ENCODE peak calls at places on chromosomes 2 and 18, in six cellular contexts. One of them, this sample, is unnamed.

GRCh38 chr2:150309681-150310080 is 177.8 kb downstream of the RND3 start:
- DNase-seq in IMR-90: peak; percentile 33
- DNase-seq in neuronal stem cell: no peak
- DNase-seq in mesenchymal stem cell: peak; percentile 34
- DNase-seq in H1: no peak
- DNase-seq in H9: no peak
- DNase-seq in this sample: no peak

GRCh38 chr2:50691518-50691917 is 340.4 kb downstream of the NRXN1 start:
- DNase-seq in IMR-90: no peak
- DNase-seq in neuronal stem cell: peak; percentile 36
- DNase-seq in mesenchymal stem cell: no peak
- DNase-seq in H1: no peak
- DNase-seq in H9: no peak
- DNase-seq in this sample: no peak

GRCh38 chr18:78927616-78928015 is 52.0 kb upstream of the SALL3 start:
- DNase-seq in IMR-90: no peak
- DNase-seq in neuronal stem cell: no peak
- DNase-seq in mesenchymal stem cell: no peak
- DNase-seq in H1: no peak
- DNase-seq in H9: no peak
- DNase-seq in this sample: no peak

GRCh38 chr2:147632193-147632592 is 212.6 kb upstream of the ACVR2A start:
- DNase-seq in IMR-90: no peak
- DNase-seq in neuronal stem cell: no peak
- DNase-seq in mesenchymal stem cell: no peak
- DNase-seq in H1: no peak
- DNase-seq in H9: no peak
- DNase-seq in this sample: no peak

GRCh38 chr2:28423856-28424605 is 31.4 kb downstream of the FOSL2 start:
- DNase-seq in IMR-90: peak; percentile 44
- DNase-seq in neuronal stem cell: no peak
- DNase-seq in mesenchymal stem cell: no peak
- DNase-seq in H1: no peak
- DNase-seq in H9: no peak
- DNase-seq in this sample: peak; percentile 25

GRCh38 chr2:24730481-24730880 is 62.7 kb downstream of the PTRHD1 start:
- DNase-seq in IMR-90: peak; percentile 75
- DNase-seq in neuronal stem cell: no peak
- DNase-seq in mesenchymal stem cell: peak; percentile 77
- DNase-seq in H1: no peak
- DNase-seq in H9: no peak
- DNase-seq in this sample: no peak

GRCh38 chr2:231663458-231664290 is 44.7 kb upstream of the PTMA start:
- DNase-seq in IMR-90: no peak
- DNase-seq in neuronal stem cell: no peak
- DNase-seq in mesenchymal stem cell: no peak
- DNase-seq in H1: no peak
- DNase-seq in H9: peak; percentile 31
- DNase-seq in this sample: no peak

GRCh38 chr18:11950824-11951223 is 30.5 kb upstream of the IMPA2 start:
- DNase-seq in IMR-90: no peak
- DNase-seq in neuronal stem cell: no peak
- DNase-seq in mesenchymal stem cell: no peak
- DNase-seq in H1: no peak
- DNase-seq in H9: no peak
- DNase-seq in this sample: no peak

GRCh38 chr2:70115646-70116442 is 28.6 kb downstream of the PCBP1 start:
- DNase-seq in IMR-90: no peak
- DNase-seq in neuronal stem cell: no peak
- DNase-seq in mesenchymal stem cell: no peak
- DNase-seq in H1: no peak
- DNase-seq in H9: no peak
- DNase-seq in this sample: no peak

GRCh38 chr2:214126135-214126534 is 284.7 kb upstream of the VWC2L start:
- DNase-seq in IMR-90: peak; percentile 56
- DNase-seq in neuronal stem cell: no peak
- DNase-seq in mesenchymal stem cell: peak; percentile 65
- DNase-seq in H1: no peak
- DNase-seq in H9: no peak
- DNase-seq in this sample: no peak

GRCh38 chr2:202818321-202818720 is 53.2 kb downstream of the ICA1L start:
- DNase-seq in IMR-90: no peak
- DNase-seq in neuronal stem cell: no peak
- DNase-seq in mesenchymal stem cell: no peak
- DNase-seq in H1: no peak
- DNase-seq in H9: no peak
- DNase-seq in this sample: no peak

GRCh38 chr2:100142393-100142792 is at the start of gene AFF3:
- DNase-seq in IMR-90: no peak
- DNase-seq in neuronal stem cell: no peak
- DNase-seq in mesenchymal stem cell: no peak
- DNase-seq in H1: no peak
- DNase-seq in H9: no peak
- DNase-seq in this sample: no peak

GRCh38 chr18:33210575-33211189 is 229.8 kb downstream of the CCDC178 start:
- DNase-seq in IMR-90: peak; percentile 22
- DNase-seq in neuronal stem cell: no peak
- DNase-seq in mesenchymal stem cell: peak; percentile 46
- DNase-seq in H1: no peak
- DNase-seq in H9: peak; percentile 31
- DNase-seq in this sample: peak; percentile 45

GRCh38 chr2:85433511-85434089 is 15.1 kb downstream of the SH2D6 start:
- DNase-seq in IMR-90: peak; percentile 96
- DNase-seq in neuronal stem cell: no peak
- DNase-seq in mesenchymal stem cell: peak; percentile 85
- DNase-seq in H1: no peak
- DNase-seq in H9: no peak
- DNase-seq in this sample: no peak

GRCh38 chr2:236178921-236179652 is 10.9 kb upstream of the GBX2 start:
- DNase-seq in IMR-90: no peak
- DNase-seq in neuronal stem cell: peak; percentile 15
- DNase-seq in mesenchymal stem cell: peak; percentile 27
- DNase-seq in H1: no peak
- DNase-seq in H9: peak; percentile 57
- DNase-seq in this sample: no peak

GRCh38 chr2:19607931-19608762 is 249.7 kb upstream of the OSR1 start:
- DNase-seq in IMR-90: peak; percentile 93
- DNase-seq in neuronal stem cell: no peak
- DNase-seq in mesenchymal stem cell: peak; percentile 94
- DNase-seq in H1: no peak
- DNase-seq in H9: no peak
- DNase-seq in this sample: no peak

GRCh38 chr2:233428008-233428407 is 73.7 kb downstream of the DGKD start:
- DNase-seq in IMR-90: no peak
- DNase-seq in neuronal stem cell: no peak
- DNase-seq in mesenchymal stem cell: no peak
- DNase-seq in H1: no peak
- DNase-seq in H9: no peak
- DNase-seq in this sample: no peak

GRCh38 chr2:207446653-207447052 is 83.1 kb upstream of the CREB1 start:
- DNase-seq in IMR-90: no peak
- DNase-seq in neuronal stem cell: no peak
- DNase-seq in mesenchymal stem cell: no peak
- DNase-seq in H1: no peak
- DNase-seq in H9: no peak
- DNase-seq in this sample: no peak

GRCh38 chr2:207444756-207445155 is 85.0 kb upstream of the CREB1 start:
- DNase-seq in IMR-90: no peak
- DNase-seq in neuronal stem cell: no peak
- DNase-seq in mesenchymal stem cell: no peak
- DNase-seq in H1: no peak
- DNase-seq in H9: no peak
- DNase-seq in this sample: no peak

GRCh38 chr2:207449673-207450072 is 80.1 kb upstream of the CREB1 start:
- DNase-seq in IMR-90: no peak
- DNase-seq in neuronal stem cell: no peak
- DNase-seq in mesenchymal stem cell: no peak
- DNase-seq in H1: no peak
- DNase-seq in H9: no peak
- DNase-seq in this sample: no peak

GRCh38 chr2:207450186-207450585 is 79.6 kb upstream of the CREB1 start:
- DNase-seq in IMR-90: no peak
- DNase-seq in neuronal stem cell: no peak
- DNase-seq in mesenchymal stem cell: no peak
- DNase-seq in H1: no peak
- DNase-seq in H9: no peak
- DNase-seq in this sample: no peak

GRCh38 chr2:207448006-207448405 is 81.8 kb upstream of the CREB1 start:
- DNase-seq in IMR-90: no peak
- DNase-seq in neuronal stem cell: no peak
- DNase-seq in mesenchymal stem cell: no peak
- DNase-seq in H1: no peak
- DNase-seq in H9: no peak
- DNase-seq in this sample: no peak
- H2AFZ ChIP-seq in IMR-90: no peak overlapping the region
- H2AFZ ChIP-seq in neuronal stem cell: no peak overlapping the region
- H2AFZ ChIP-seq in mesenchymal stem cell: no peak overlapping the region
- H2AFZ ChIP-seq in H1: no peak overlapping the region
- H2AFZ ChIP-seq in H9: no peak overlapping the region
- H2AFZ ChIP-seq in this sample: no peak overlapping the region

GRCh38 chr18:73419531-73419930 is 551.7 kb upstream of the NETO1 start:
- DNase-seq in IMR-90: peak; percentile 62
- DNase-seq in neuronal stem cell: no peak
- DNase-seq in mesenchymal stem cell: no peak
- DNase-seq in H1: no peak
- DNase-seq in H9: no peak
- DNase-seq in this sample: no peak

DNA sequence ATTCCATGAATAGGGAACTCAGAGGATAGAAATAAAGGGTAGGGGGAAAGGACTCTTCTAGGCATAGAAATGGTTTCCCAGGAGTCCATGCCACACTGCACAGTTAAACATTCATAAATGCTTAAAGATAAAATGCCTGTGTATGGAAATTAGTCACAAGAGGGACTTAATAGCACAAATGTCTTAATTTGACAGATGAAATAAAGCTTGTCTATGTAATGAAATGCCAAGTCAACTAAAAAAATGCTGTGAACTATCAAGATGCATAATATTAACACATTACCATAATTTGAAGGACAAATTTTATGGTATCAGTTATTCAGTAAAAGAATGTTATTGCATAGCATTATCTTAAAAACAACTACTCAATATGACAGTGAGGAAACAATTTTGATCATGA is 553.2 kb upstream of the NETO1 start:
- DNase-seq in IMR-90: no peak
- DNase-seq in neuronal stem cell: no peak
- DNase-seq in mesenchymal stem cell: no peak
- DNase-seq in H1: no peak
- DNase-seq in H9: no peak
- DNase-seq in this sample: no peak
- H3K4me2 ChIP-seq in IMR-90: no peak overlapping the region
- H3K4me2 ChIP-seq in neuronal stem cell: no peak overlapping the region
- H3K4me2 ChIP-seq in mesenchymal stem cell: no peak overlapping the region
- H3K4me2 ChIP-seq in H1: no peak overlapping the region
- H3K4me2 ChIP-seq in H9: no peak overlapping the region
- H3K4me2 ChIP-seq in this sample: no peak overlapping the region

DNA sequence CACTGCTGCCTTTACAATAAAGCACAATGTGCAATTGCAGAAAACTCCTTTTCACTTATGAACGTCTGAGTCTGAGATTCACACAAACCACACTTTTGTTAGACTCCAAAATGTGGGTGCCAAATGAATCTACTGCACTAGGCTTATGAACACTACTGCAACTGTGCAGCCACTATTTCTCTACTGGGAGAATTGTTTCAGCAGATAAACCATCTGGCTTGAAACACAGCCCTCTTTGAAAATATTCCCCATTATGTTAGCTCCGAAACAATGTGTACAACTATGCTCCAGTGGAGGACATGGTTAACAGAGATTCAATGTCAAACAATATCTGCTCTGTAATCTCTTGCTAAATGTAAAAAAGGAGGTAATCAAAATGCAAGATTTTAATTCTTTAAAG is 188.7 kb upstream of the ZEB2 start:
- DNase-seq in IMR-90: no peak
- DNase-seq in neuronal stem cell: no peak
- DNase-seq in mesenchymal stem cell: no peak
- DNase-seq in H1: no peak
- DNase-seq in H9: no peak
- DNase-seq in this sample: no peak
- H3K14ac ChIP-seq in IMR-90: no peak overlapping the region
- H3K14ac ChIP-seq in neuronal stem cell: no peak overlapping the region
- H3K14ac ChIP-seq in mesenchymal stem cell: no peak overlapping the region
- H3K14ac ChIP-seq in H1: no peak overlapping the region
- H3K14ac ChIP-seq in H9: no peak overlapping the region
- H3K14ac ChIP-seq in this sample: no peak overlapping the region

GRCh38 chr2:11123001-11123809 is 32.1 kb upstream of the SLC66A3 start:
- DNase-seq in IMR-90: no peak
- DNase-seq in neuronal stem cell: no peak
- DNase-seq in mesenchymal stem cell: no peak
- DNase-seq in H1: no peak
- DNase-seq in H9: no peak
- DNase-seq in this sample: no peak

GRCh38 chr2:11121823-11122155 is 33.5 kb upstream of the SLC66A3 start:
- DNase-seq in IMR-90: no peak
- DNase-seq in neuronal stem cell: no peak
- DNase-seq in mesenchymal stem cell: no peak
- DNase-seq in H1: no peak
- DNase-seq in H9: no peak
- DNase-seq in this sample: no peak

GRCh38 chr2:11122380-11122779 is 32.9 kb upstream of the SLC66A3 start:
- DNase-seq in IMR-90: peak; percentile 30
- DNase-seq in neuronal stem cell: no peak
- DNase-seq in mesenchymal stem cell: peak; percentile 30
- DNase-seq in H1: no peak
- DNase-seq in H9: no peak
- DNase-seq in this sample: peak; percentile 55

GRCh38 chr2:11124760-11125068 is 30.6 kb upstream of the SLC66A3 start:
- DNase-seq in IMR-90: no peak
- DNase-seq in neuronal stem cell: no peak
- DNase-seq in mesenchymal stem cell: no peak
- DNase-seq in H1: no peak
- DNase-seq in H9: no peak
- DNase-seq in this sample: no peak

DNA sequence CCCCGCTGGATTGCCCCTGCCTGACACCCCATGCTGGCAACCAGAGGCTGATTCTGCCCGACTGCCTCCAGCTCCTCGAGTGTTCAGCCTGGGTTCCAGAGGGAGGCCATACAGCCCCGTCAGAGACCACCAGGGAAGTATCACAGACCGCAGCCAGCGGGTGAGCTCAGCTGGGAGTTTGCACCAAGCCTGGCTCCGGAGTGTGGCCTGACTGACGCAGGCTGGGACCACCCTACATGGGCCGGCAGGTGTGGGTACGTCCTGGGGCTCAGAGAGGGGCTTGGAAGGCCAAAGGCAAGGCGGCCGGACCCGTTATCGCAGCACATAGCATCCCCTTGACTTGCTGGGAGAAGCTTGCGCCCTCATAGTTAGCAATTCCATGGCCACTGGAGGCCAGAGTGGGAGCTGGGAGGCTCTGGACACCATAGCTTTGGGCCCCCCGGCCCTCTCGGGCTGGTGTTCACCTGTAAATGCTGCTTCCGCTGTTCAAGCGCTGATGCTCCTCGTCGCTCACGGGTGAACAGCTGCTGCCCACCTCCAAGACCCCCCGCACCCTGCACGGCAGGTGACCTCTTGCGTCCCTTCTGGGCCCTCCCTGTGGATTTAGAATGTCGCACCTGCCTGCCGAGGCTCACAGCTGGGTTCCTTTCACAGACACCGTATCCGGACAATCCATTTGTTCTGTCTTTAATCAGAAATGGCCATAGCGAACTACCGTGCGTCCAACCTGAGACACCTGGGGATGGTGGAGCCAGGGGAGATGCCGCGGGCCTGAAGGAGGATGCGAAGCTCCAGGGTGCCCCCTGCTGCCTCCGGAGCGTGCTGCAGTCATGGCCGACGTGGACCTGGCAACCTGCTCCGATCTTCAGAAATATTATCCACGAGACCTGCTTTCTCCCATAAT is 31.2 kb upstream of the SLC66A3 start:
- DNase-seq in IMR-90: peak; percentile 44
- DNase-seq in neuronal stem cell: peak; percentile 45
- DNase-seq in mesenchymal stem cell: peak; percentile 40
- DNase-seq in H1: peak; percentile 47
- DNase-seq in H9: peak; percentile 82
- DNase-seq in this sample: peak; percentile 56
- H2AFZ ChIP-seq in IMR-90: peak overlapping the region; percentile 68
- H2AFZ ChIP-seq in neuronal stem cell: peak overlapping the region; percentile 66
- H2AFZ ChIP-seq in mesenchymal stem cell: no peak overlapping the region
- H2AFZ ChIP-seq in H1: no peak overlapping the region
- H2AFZ ChIP-seq in H9: no peak overlapping the region
- H2AFZ ChIP-seq in this sample: no peak overlapping the region

This sample was measured in trophoblast cell.